ENCODE peak calls at places on chromosomes 11 and 22, in four cellular contexts. T, W, F and P are unnamed samples.

GRCh38 chr11:79025622-79026021 is 415.2 kb downstream of the TENM4 start:
- DNase-seq in T (no peak), W (no peak), F (no peak), P (no peak)

GRCh38 chr11:115709297-115709696 is 205.1 kb upstream of the CADM1 start:
- DNase-seq in T (no peak), W (no peak), F (no peak), P (no peak)

GRCh38 chr11:130711193-130711592 is 205.1 kb downstream of the SNX19 start:
- DNase-seq in T (no peak), W (no peak), F (peak; percentile 13), P (no peak)

GRCh38 chr11:12690663-12691062 is 16.4 kb downstream of the TEAD1 start:
- DNase-seq in T (no peak), W (no peak), F (no peak), P (no peak)

GRCh38 chr11:13440100-13440855 is 22.7 kb downstream of the BTBD10 start:
- DNase-seq in T (peak; percentile 47), W (peak; percentile 58), F (peak; percentile 92), P (peak; percentile 69)

GRCh38 chr11:23866641-23867040 is 630.2 kb upstream of the LUZP2 start:
- DNase-seq in T (no peak), W (no peak), F (peak; percentile 13), P (no peak)

GRCh38 chr11:102347526-102348331 is 715 bp downstream of the BIRC2 start:
- DNase-seq in T (no peak), W (no peak), F (peak; percentile 51), P (no peak)

GRCh38 chr11:9265211-9266131 is at the start of gene DENND5A:
- DNase-seq in T (peak; percentile 92), W (peak; percentile 57), F (peak; percentile 90), P (peak; percentile 52)

GRCh38 chr22:49709464-49709863 is 118.2 kb downstream of the BRD1 start:
- DNase-seq in T (no peak), W (no peak), F (no peak), P (no peak)

GRCh38 chr22:43007519-43008102 is 7.3 kb downstream of the PACSIN2 start:
- DNase-seq in T (no peak), W (no peak), F (peak; percentile 77), P (no peak)

GRCh38 chr11:21121991-21122390 is 452.6 kb downstream of the NELL1 start:
- DNase-seq in T (no peak), W (no peak), F (no peak), P (no peak)

GRCh38 chr11:86692746-86693145 is 20.3 kb upstream of the ME3 start:
- DNase-seq in T (no peak), W (no peak), F (no peak), P (no peak)

GRCh38 chr11:44749160-44749559 is 22.4 kb downstream of the TSPAN18 start:
- DNase-seq in T (no peak), W (no peak), F (no peak), P (no peak)

GRCh38 chr11:5550440-5551095 is 2.2 kb upstream of the OR52H1 start:
- DNase-seq in T (no peak), W (no peak), F (peak; percentile 86), P (no peak)

GRCh38 chr22:36088292-36088691 is 59.7 kb upstream of the RBFOX2 start:
- DNase-seq in T (no peak), W (no peak), F (no peak), P (no peak)

GRCh38 chr11:97289823-97290222 is 900.0 kb downstream of the JRKL start:
- DNase-seq in T (no peak), W (no peak), F (no peak), P (no peak)

GRCh38 chr11:113507341-113507740 is 32.1 kb upstream of the DRD2 start:
- DNase-seq in T (no peak), W (no peak), F (no peak), P (no peak)

GRCh38 chr22:21657361-21658118 is 8.3 kb upstream of the PPIL2 start:
- DNase-seq in T (no peak), W (no peak), F (peak; percentile 68), P (no peak)

GRCh38 chr22:45007247-45007945 is 2.4 kb downstream of the PHF21B start:
- DNase-seq in T (no peak), W (no peak), F (peak; percentile 7), P (no peak)

GRCh38 chr11:73894725-73895335 is 18.0 kb downstream of the PAAF1 start:
- DNase-seq in T (no peak), W (no peak), F (peak; percentile 60), P (no peak)

GRCh38 chr11:90512846-90513245 is 290.0 kb upstream of the CHORDC1 start:
- DNase-seq in T (no peak), W (no peak), F (no peak), P (no peak)

GRCh38 chr11:79329561-79329960 is 111.3 kb downstream of the TENM4 start:
- DNase-seq in T (no peak), W (no peak), F (no peak), P (no peak)

GRCh38 chr11:82906236-82906635 is 4.7 kb downstream of the DDIAS start:
- DNase-seq in T (no peak), W (no peak), F (peak; percentile 34), P (peak; percentile 6)

GRCh38 chr11:77724639-77725038 is 87.0 kb upstream of the CLNS1A start:
- DNase-seq in T (no peak), W (no peak), F (no peak), P (no peak)